ENCODE peak calls at places on chromosomes 4 and X, in six cellular contexts. K is K562, S is GM12878, J is HepG2, I is GM12892, P is H1. V is an unnamed sample.

GRCh38 chrX:152428089-152428488 is 23.0 kb downstream of the GABRA3 start:
- DNase-seq in K (no peak), S (no peak), J (no peak), I (no peak), P (no peak), V (no peak)

GRCh38 chr4:128859887-128860774 is 50.6 kb downstream of the JADE1 start:
- DNase-seq in K (no peak), S (no peak), J (no peak), I (no peak), P (no peak), V (no peak)

GRCh38 chrX:116862340-116862739 is 399.6 kb upstream of the CT83 start:
- DNase-seq in K (no peak), S (no peak), J (no peak), I (no peak), P (no peak), V (no peak)

GRCh38 chr4:141020801-141021261 is 112.4 kb downstream of the RNF150 start:
- DNase-seq in K (no peak), S (no peak), J (no peak), I (no peak), P (no peak), V (no peak)

GRCh38 chr4:3059896-3060295 is 14.4 kb downstream of the HTT-AS start:
- DNase-seq in K (no peak), S (no peak), J (no peak), I (no peak), P (no peak), V (no peak)

GRCh38 chr4:89838005-89838404 is 1.0 kb upstream of the SNCA start:
- DNase-seq in K (no peak), S (no peak), J (no peak), I (no peak), P (no peak), V (no peak)

GRCh38 chrX:22032084-22032483 is at the start of gene PHEX:
- DNase-seq in K (no peak), S (no peak), J (no peak), I (no peak), P (no peak), V (no peak)

GRCh38 chr4:116603096-116603495 is 482.3 kb downstream of the TRAM1L1 start:
- DNase-seq in K (no peak), S (no peak), J (no peak), I (no peak), P (no peak), V (no peak)

GRCh38 chr4:157075811-157076577 is at the start of gene GLRB:
- DNase-seq in K (no peak), S (no peak), J (no peak), I (no peak), P (peak), V (no peak)

GRCh38 chr4:67573193-67573592 is 14.7 kb downstream of the STAP1 start:
- DNase-seq in K (no peak), S (no peak), J (no peak), I (no peak), P (no peak), V (no peak)

GRCh38 chr4:186095406-186095805 is 9.1 kb upstream of the FAM149A start:
- DNase-seq in K (no peak), S (no peak), J (no peak), I (no peak), P (no peak), V (no peak)

GRCh38 chr4:55758570-55758969 is 61.0 kb upstream of the EXOC1L start:
- DNase-seq in K (no peak), S (no peak), J (no peak), I (no peak), P (no peak), V (no peak)

GRCh38 chr4:76539979-76540378 is 105.0 kb downstream of the SHROOM3 start:
- DNase-seq in K (no peak), S (no peak), J (no peak), I (no peak), P (no peak), V (no peak)

GRCh38 chrX:47380268-47380667 is 9.9 kb downstream of the ZNF157 start:
- DNase-seq in K (no peak), S (peak), J (peak), I (no peak), P (no peak), V (peak)

GRCh38 chr4:38531126-38531737 is 132.8 kb upstream of the KLF3 start:
- DNase-seq in K (no peak), S (no peak), J (no peak), I (no peak), P (no peak), V (no peak)

GRCh38 chr4:67694662-67695061 is 6.3 kb downstream of the UBA6 start:
- DNase-seq in K (no peak), S (no peak), J (no peak), I (no peak), P (no peak), V (no peak)

DNA sequence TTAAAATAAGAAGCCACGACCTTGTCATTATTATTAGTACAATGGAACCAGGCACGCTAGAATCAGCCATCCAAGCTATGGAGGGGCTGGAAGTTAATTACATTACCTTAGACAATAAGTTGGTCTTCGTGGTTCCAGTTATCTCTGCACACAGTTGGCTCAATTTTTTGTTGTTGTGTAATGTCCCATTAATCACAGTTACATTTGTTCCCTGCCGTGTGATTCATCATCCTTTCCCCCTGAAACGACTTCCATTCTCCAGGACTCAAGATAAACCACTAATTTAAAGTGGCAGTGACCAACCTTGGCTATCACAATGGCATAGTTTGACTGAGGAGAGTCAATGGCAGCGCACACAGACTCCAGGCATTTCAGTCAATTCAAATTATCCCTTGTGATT is 905.0 kb downstream of the RAB28 start:
- DNase-seq in K (no peak), S (no peak), J (no peak), I (no peak), P (no peak), V (no peak)
- TF ChIP-seq POLR2A in K (no peak), S (no peak), J (no peak), I (no peak), P (no peak), V (no peak)

GRCh38 chr4:15343000-15343399 is 84.8 kb upstream of the C1QTNF7 start:
- DNase-seq in K (no peak), S (no peak), J (no peak), I (no peak), P (no peak), V (no peak)

GRCh38 chr4:15345134-15345533 is 82.7 kb upstream of the C1QTNF7 start:
- DNase-seq in K (no peak), S (no peak), J (no peak), I (no peak), P (no peak), V (no peak)

GRCh38 chr4:15341733-15342300 is 86.0 kb upstream of the C1QTNF7 start:
- DNase-seq in K (no peak), S (no peak), J (no peak), I (no peak), P (no peak), V (no peak)

GRCh38 chr4:15343581-15343980 is 84.3 kb upstream of the C1QTNF7 start:
- DNase-seq in K (no peak), S (no peak), J (no peak), I (no peak), P (no peak), V (no peak)

DNA sequence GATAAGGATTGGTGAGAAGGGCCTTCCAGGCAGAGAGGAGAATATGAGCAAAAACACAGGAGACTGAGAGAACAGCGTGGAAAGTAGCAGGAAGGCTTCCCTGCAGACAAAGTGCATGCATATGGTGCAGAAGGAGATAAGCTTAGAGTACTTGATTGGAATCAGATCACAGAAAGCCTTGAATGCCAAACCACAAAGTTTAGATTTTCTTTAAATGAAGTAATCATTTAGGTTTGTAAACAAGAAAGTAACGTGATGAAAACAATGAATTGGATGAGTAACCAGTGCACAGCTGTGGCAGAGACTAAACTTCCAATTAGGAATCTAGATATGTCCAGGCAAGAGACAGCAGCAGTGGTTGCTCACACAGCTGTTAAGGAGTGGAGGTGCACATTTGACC is 83.8 kb upstream of the C1QTNF7 start:
- DNase-seq in K (no peak), S (no peak), J (no peak), I (no peak), P (no peak), V (no peak)
- TF ChIP-seq TAF1 in K (no peak), S (no peak), J (no peak), I (no peak), P (no peak), V (no peak)

DNA sequence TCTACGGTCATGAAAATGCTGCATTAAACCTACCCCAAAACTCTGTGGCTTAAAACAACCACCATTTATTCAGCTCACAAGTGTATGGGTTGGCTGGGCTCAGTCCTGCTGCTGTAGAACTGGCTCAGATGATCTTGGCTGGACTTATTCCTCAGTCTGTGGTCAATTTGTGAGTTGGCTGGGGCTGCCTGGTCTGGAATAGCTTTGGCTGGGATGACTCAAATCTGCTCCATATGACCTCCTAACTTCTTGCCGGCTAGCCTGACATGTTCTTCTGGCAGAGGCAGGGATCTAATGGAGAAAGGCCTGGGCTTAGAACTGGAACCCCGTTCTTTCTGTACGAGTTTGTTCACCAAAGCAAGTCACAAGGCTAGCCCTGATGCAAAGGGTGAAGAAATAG is 71.7 kb downstream of the CFAP299 start:
- DNase-seq in K (no peak), S (no peak), J (no peak), I (no peak), P (no peak), V (no peak)
- TF ChIP-seq POLR2A in K (no peak), S (no peak), J (no peak), I (no peak), P (no peak), V (no peak)

GRCh38 chr4:165330071-165330470 is 2.6 kb downstream of the MSMO1 start:
- DNase-seq in K (no peak), S (no peak), J (no peak), I (no peak), P (no peak), V (no peak)

GRCh38 chr4:165328101-165328425 is 594 bp downstream of the MSMO1 start:
- DNase-seq in K (no peak), S (no peak), J (no peak), I (no peak), P (no peak), V (no peak)

GRCh38 chr4:165327211-165328100 is at the start of gene MSMO1:
- DNase-seq in K (peak), S (peak), J (peak), I (peak), P (peak), V (peak)

GRCh38 chr4:165326831-165327210 is 648 bp upstream of the MSMO1 start:
- DNase-seq in K (peak), S (no peak), J (peak), I (no peak), P (no peak), V (no peak)

DNA sequence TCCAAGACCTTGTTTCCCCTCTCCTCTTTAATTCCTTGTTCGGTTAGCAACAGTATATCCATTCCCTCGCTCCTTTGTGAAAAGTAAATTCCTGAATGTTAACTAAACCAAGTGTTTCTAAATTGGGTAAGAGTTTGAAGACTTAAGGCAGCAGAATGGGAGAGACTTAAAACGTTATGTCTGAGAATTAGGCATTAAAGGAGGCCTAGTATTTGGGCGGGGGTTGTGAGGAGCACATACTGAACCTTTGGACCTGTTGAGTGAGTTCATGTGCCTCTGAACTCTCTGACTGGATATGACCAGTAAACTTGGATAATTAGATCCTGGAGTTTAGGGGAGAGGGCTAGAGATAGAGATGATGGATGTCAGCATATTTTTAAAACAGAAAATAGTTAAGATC is 1.2 kb downstream of the MSMO1 start:
- DNase-seq in K (no peak), S (no peak), J (peak), I (no peak), P (no peak), V (no peak)
- TF ChIP-seq TAF1 in K (no peak), S (no peak), J (no peak), I (no peak), P (no peak), V (no peak)

DNA sequence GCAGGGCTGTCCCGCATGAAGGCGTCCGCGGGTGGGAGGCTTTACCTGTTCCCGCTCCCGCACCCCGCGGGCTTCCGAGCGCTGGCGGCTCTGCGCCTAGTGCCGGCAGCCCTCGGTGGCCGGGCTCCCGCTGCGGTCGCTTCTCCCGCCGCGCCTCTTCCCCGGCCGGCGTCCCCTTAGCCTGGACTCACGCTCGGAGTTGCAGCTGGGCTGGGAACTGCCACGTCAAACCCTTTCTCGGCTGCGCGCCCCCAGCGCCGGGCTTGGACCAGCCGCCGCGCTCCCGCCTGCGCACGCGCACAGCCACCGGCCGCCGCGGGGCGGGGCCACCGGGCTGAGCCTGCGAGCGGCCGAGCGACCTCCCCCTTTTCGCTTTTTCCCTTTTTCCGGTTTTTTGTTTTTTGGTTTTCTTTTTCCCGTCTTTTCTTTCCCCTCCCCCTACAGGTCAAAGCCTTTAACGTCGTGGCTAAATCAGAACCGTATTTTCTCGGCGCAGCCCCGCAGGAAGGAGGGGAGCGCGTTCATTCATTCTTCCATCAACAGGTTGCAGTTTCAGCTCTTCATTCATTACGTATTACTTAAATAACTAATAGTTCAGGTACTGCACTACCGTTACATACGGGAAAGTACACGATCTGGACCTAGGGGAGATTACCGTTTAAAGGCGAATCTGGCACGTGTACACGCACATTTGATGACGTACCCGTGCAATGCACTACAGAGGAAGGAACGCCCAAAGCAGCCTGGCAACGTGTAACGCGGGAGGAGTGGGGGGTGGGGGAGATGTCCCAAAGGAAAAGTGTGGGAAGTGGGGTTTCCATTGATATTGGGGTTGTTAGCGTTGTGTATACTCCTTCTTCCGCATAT is at the start of gene SEC24D:
- DNase-seq in K (peak), S (no peak), J (peak), I (peak), P (peak), V (peak)
- TF ChIP-seq POLR2A in K (peak), S (peak), J (peak), I (peak), P (peak), V (peak)

DNA sequence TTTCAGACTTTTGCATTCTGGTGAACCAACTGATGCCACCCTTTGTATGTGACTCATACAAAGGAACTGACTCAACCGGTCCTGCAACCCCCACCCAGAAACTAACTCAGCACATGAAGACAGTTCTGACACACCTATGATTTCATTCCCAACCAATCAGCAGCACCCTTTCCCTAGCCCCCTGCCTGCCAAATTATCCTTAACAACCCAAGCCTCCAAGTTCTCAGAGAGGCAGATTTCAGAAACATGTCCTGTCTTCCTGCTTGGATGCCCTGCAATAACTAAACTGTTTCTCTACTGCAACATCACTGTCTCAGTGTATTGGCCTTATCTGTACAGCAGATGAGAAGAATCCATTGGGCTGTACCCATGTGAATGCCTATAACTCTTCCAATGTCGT is 284.7 kb downstream of the CAMK2D start:
- DNase-seq in K (no peak), S (no peak), J (no peak), I (no peak), P (no peak), V (no peak)
- TF ChIP-seq TAF1 in K (no peak), S (no peak), J (no peak), I (no peak), P (no peak), V (no peak)

DNA sequence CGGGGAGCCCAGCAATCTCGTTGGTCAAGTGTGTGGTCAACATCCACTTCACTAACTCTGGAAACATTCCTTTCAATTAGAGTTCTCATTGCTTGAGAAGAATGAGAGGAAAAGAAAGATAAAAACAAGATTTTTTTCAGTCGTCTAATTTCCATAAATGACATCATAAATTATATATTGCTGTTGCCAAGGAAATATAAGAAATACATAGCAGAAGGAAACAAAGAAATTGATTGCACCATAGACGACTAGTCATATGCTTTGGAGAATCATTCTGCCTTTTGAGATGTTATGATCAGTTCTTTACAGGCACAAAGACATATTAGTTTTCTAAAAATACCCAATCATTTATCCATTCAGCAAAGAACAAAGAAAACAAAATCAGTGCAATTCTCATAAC is 707 bp upstream of the C1QTNF7 start:
- DNase-seq in K (no peak), S (no peak), J (no peak), I (no peak), P (no peak), V (no peak)
- TF ChIP-seq POLR2A in K (no peak), S (no peak), J (no peak), I (no peak), P (no peak), V (no peak)

GRCh38 chr4:48478273-48478672 is 4.9 kb upstream of the SLC10A4 start:
- DNase-seq in K (no peak), S (no peak), J (no peak), I (no peak), P (no peak), V (no peak)

GRCh38 chr4:48481581-48481980 is 1.6 kb upstream of the SLC10A4 start:
- DNase-seq in K (peak), S (no peak), J (no peak), I (no peak), P (no peak), V (no peak)

GRCh38 chr4:48484494-48485168 is 1.5 kb downstream of the SLC10A4 start:
- DNase-seq in K (no peak), S (no peak), J (no peak), I (no peak), P (peak), V (no peak)

GRCh38 chr4:48483006-48483776 is at the start of gene SLC10A4:
- DNase-seq in K (peak), S (no peak), J (no peak), I (peak), P (peak), V (peak)

GRCh38 chr4:48483777-48484493 is 792 bp downstream of the SLC10A4 start:
- DNase-seq in K (peak), S (no peak), J (no peak), I (no peak), P (peak), V (no peak)
- TF ChIP-seq TAF1 in K (peak), S (no peak), J (no peak), I (no peak), P (no peak), V (no peak)

GRCh38 chr4:170027181-170027829 is 1.1 kb upstream of the MFAP3L start:
- DNase-seq in K (peak), S (peak), J (peak), I (peak), P (peak), V (peak)
- TF ChIP-seq POLR2A in K (no peak), S (no peak), J (no peak), I (no peak), P (no peak), V (no peak)

GRCh38 chrX:6448003-6448402 is 86.9 kb downstream of the VCX3A start:
- DNase-seq in K (no peak), S (no peak), J (no peak), I (no peak), P (no peak), V (no peak)
- TF ChIP-seq TAF1 in K (no peak), S (no peak), J (no peak), I (no peak), P (no peak), V (no peak)